ENCODE peak calls at places on chromosomes 5 and 9, in four cellular contexts. V is H1, B is adrenal gland, K is left lung. Y is an unnamed sample.

GRCh38 chr5:75300084-75300483 is 36.9 kb upstream of the HMGCR start:
- DNase-seq in V (no peak), B (no peak), K (no peak), Y (no peak)

GRCh38 chr5:58060971-58061370 is 398.9 kb downstream of the PLK2 start:
- DNase-seq in V (no peak), B (no peak), K (no peak), Y (no peak)

GRCh38 chr5:179858241-179858585 is 404 bp downstream of the MRNIP start:
- DNase-seq in V (no peak), B (no peak), K (peak), Y (no peak)

GRCh38 chr5:154086123-154086522 is 47.4 kb downstream of the MFAP3 start:
- DNase-seq in V (no peak), B (no peak), K (no peak), Y (no peak)

GRCh38 chr5:73405691-73406090 is 42.9 kb downstream of the FOXD1 start:
- DNase-seq in V (no peak), B (no peak), K (no peak), Y (no peak)

GRCh38 chr5:95471922-95472321 is 80.8 kb downstream of the FAM81B start:
- DNase-seq in V (no peak), B (no peak), K (no peak), Y (peak)

GRCh38 chr9:89905628-89906338 is 301.0 kb downstream of the GADD45G start:
- DNase-seq in V (no peak), B (no peak), K (no peak), Y (peak)

GRCh38 chr9:37966443-37967271 is 62.7 kb upstream of the SLC25A51 start:
- DNase-seq in V (no peak), B (no peak), K (no peak), Y (no peak)

GRCh38 chr5:102681403-102681983 is 73.6 kb upstream of the PAM start:
- DNase-seq in V (peak), B (peak), K (no peak), Y (peak)

GRCh38 chr5:178434016-178434761 is 156.0 kb downstream of the COL23A1 start:
- DNase-seq in V (no peak), B (peak), K (no peak), Y (no peak)

GRCh38 chr5:27639005-27639612 is 600.7 kb upstream of the CDH9 start:
- DNase-seq in V (no peak), B (no peak), K (no peak), Y (no peak)

GRCh38 chr9:105883847-105884246 is 189.5 kb downstream of the TMEM38B start:
- DNase-seq in V (no peak), B (no peak), K (no peak), Y (no peak)

GRCh38 chr5:180135128-180135955 is 63.8 kb upstream of the RNF130 start:
- DNase-seq in V (no peak), B (no peak), K (peak), Y (no peak)

GRCh38 chr5:96854067-96854466 is 22.2 kb upstream of the ERAP2 start:
- DNase-seq in V (no peak), B (no peak), K (no peak), Y (no peak)

GRCh38 chr9:133471551-133472276 is 7.2 kb downstream of the SLC2A6 start:
- DNase-seq in V (no peak), B (no peak), K (no peak), Y (no peak)
- H3K27ac ChIP-seq in V (no peak), B (no peak), K (no peak), Y (no peak)

DNA sequence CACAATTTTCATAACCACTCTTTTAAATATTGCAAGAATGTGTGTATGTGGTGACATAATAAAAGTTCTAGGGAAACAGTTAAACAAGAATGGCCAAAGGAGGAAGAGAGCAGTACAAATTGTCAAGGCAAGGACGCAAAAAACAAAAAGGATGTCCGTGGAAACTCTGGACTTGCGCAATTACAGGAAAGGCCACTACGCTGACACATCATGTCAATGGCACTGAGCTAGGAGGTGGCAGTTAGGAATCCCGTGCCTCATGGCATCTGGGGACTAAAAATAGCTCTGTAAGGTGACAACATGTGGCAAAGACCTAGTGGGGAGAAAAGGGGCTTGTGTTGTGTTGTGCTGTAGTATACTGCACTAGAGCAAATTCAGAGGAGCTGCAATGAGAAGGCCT is 123.9 kb upstream of the STC2 start:
- DNase-seq in V (no peak), B (peak), K (no peak), Y (no peak)
- H3K27ac ChIP-seq in V (no peak), B (peak), K (no peak), Y (no peak)

DNA sequence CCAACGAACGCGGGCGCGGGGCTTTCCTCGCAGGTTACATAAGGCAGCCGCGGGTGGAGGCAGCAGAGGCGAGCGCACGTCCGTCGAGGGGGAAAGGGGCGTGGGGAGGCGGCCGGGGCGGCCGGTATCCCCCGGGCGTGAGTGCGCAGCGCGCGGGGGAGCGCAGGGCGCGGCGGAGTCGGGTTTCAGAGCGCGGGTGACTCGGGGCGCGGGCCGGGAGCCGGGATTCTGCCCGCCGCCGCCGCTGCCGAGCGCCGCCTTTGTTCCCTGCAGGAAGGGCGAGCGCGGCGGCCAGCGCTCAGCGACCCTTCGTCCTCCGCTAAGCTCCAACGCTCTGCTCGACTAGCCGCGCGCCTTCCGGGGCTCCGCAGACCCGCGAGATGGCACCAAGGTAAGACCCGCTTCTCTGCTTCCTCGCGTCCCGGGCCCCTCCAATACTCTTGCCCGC is at the start of gene COL15A1:
- DNase-seq in V (no peak), B (peak), K (peak), Y (no peak)
- H3K27ac ChIP-seq in V (no peak), B (peak), K (peak), Y (no peak)

GRCh38 chr5:151480859-151481258 is 33.5 kb downstream of the SLC36A1 start:
- DNase-seq in V (no peak), B (peak), K (no peak), Y (no peak)
- H3K27ac ChIP-seq in V (no peak), B (no peak), K (no peak), Y (no peak)

Y was measured in SJCRH30.